ENCODE peak calls at places on chromosome 21, in four cellular contexts. One of them, this sample, is unnamed. For H3K27me3, the result is how much of the 10 kb centered on the place peaks cover.

GRCh38 chr21:14318598-14318997 is 64.3 kb downstream of the HSPA13 start:
- DNase-seq in left ventricle myocardium inferior: no peak
- DNase-seq in psoas muscle: no peak
- DNase-seq in right cardiac atrium: no peak
- DNase-seq in this sample: no peak

GRCh38 chr21:17139696-17140095 is 373.1 kb upstream of the CXADR start:
- DNase-seq in left ventricle myocardium inferior: no peak
- DNase-seq in right cardiac atrium: no peak
- DNase-seq in psoas muscle: no peak
- DNase-seq in this sample: no peak

GRCh38 chr21:18164933-18165332 is 79.7 kb upstream of the CHODL start:
- DNase-seq in right cardiac atrium: no peak
- DNase-seq in psoas muscle: no peak
- DNase-seq in left ventricle myocardium inferior: no peak
- DNase-seq in this sample: no peak

GRCh38 chr21:27802816-27803475 is 836.1 kb upstream of the ADAMTS5 start:
- DNase-seq in left ventricle myocardium inferior: no peak
- DNase-seq in right cardiac atrium: no peak
- DNase-seq in psoas muscle: no peak
- DNase-seq in this sample: no peak

GRCh38 chr21:35444391-35444790 is 395.3 kb upstream of the RUNX1 start:
- DNase-seq in right cardiac atrium: no peak
- DNase-seq in left ventricle myocardium inferior: no peak
- DNase-seq in psoas muscle: no peak
- DNase-seq in this sample: no peak

GRCh38 chr21:27339902-27340301 is 373.0 kb upstream of the ADAMTS5 start:
- DNase-seq in psoas muscle: no peak
- DNase-seq in left ventricle myocardium inferior: no peak
- DNase-seq in right cardiac atrium: no peak
- DNase-seq in this sample: no peak

GRCh38 chr21:32574946-32575925 is 10.1 kb downstream of the TCP10L start:
- DNase-seq in psoas muscle: no peak
- DNase-seq in right cardiac atrium: no peak
- DNase-seq in left ventricle myocardium inferior: no peak
- DNase-seq in this sample: no peak

GRCh38 chr21:34946385-34947121 is 102.5 kb downstream of the RUNX1 start:
- DNase-seq in right cardiac atrium: no peak
- DNase-seq in left ventricle myocardium inferior: no peak
- DNase-seq in psoas muscle: no peak
- DNase-seq in this sample: no peak

GRCh38 chr21:41269535-41269934 is 47.1 kb upstream of the FAM3B start:
- DNase-seq in psoas muscle: no peak
- DNase-seq in left ventricle myocardium inferior: no peak
- DNase-seq in right cardiac atrium: no peak
- DNase-seq in this sample: no peak

GRCh38 chr21:38377165-38378093 is 120.6 kb downstream of the KCNJ15 start:
- DNase-seq in psoas muscle: no peak
- DNase-seq in right cardiac atrium: no peak
- DNase-seq in left ventricle myocardium inferior: no peak
- DNase-seq in this sample: no peak

GRCh38 chr21:15370576-15370975 is 305.8 kb upstream of the NRIP1 start:
- DNase-seq in right cardiac atrium: no peak
- DNase-seq in psoas muscle: no peak
- DNase-seq in left ventricle myocardium inferior: no peak
- DNase-seq in this sample: no peak

GRCh38 chr21:15362458-15362857 is 297.7 kb upstream of the NRIP1 start:
- DNase-seq in left ventricle myocardium inferior: no peak
- DNase-seq in psoas muscle: no peak
- DNase-seq in right cardiac atrium: no peak
- DNase-seq in this sample: no peak

GRCh38 chr21:15365751-15366392 is 301.1 kb upstream of the NRIP1 start:
- DNase-seq in left ventricle myocardium inferior: no peak
- DNase-seq in psoas muscle: no peak
- DNase-seq in right cardiac atrium: no peak
- DNase-seq in this sample: no peak

GRCh38 chr21:15363921-15364320 is 299.1 kb upstream of the NRIP1 start:
- DNase-seq in left ventricle myocardium inferior: no peak
- DNase-seq in right cardiac atrium: no peak
- DNase-seq in psoas muscle: no peak
- DNase-seq in this sample: no peak

DNA sequence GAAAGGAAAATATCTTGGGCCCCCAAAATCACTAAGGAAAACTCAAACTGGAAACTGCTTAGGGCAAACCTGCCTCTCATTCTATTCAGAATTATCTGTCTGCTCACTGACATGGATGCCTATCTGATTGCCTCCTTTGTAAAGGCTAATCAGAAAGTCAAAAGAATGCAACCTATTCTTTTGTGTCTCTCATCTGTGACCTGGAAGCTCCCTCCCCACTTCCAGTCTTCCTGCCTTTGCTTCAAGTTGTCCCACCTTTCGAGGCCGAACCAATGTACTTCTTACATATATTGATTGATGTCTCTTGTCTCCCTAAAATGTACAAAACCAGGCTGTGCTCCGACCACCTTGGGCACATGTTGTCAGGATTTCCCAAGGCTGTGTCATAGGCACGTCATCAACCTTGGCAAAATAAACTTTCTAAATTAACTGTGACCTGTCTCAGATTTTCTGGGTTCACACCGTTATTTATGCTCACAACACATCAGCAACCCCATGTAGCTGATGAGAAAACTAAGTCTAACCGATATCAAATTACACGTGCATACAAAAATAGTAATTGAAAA is 302.3 kb upstream of the NRIP1 start:
- DNase-seq in left ventricle myocardium inferior: no peak
- DNase-seq in psoas muscle: no peak
- DNase-seq in right cardiac atrium: no peak
- DNase-seq in this sample: no peak
- H3K4me3 ChIP-seq in left ventricle myocardium inferior: no peak
- H3K4me3 ChIP-seq in psoas muscle: no peak
- H3K4me3 ChIP-seq in right cardiac atrium: no peak
- H3K4me3 ChIP-seq in this sample: no peak

DNA sequence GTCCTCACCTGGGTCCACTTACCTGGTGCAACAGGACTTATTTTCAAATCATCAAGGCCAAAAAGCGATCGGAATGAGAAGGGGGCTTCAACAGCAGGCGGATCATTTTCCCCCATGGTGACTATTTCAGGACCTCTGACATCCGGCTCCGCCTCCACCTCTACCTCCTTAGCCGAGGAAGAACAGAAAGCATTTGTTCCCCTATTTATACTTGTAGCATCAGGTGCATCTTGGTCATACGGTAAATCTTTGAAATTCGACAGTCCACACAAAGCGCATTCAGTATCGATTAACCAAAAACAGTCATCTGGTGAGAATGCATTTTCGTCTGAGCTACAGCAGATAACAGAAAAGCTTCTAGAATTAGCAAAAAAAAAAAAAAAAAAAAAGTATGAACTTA is 550 bp downstream of the TMPRSS3 start:
- DNase-seq in right cardiac atrium: no peak
- DNase-seq in left ventricle myocardium inferior: no peak
- DNase-seq in psoas muscle: no peak
- DNase-seq in this sample: no peak
- H3K27me3 ChIP-seq in right cardiac atrium: under half
- H3K27me3 ChIP-seq in left ventricle myocardium inferior: under half
- H3K27me3 ChIP-seq in psoas muscle: under half
- H3K27me3 ChIP-seq in this sample: under half

GRCh38 chr21:31471865-31472264 is 127.8 kb upstream of the TIAM1 start:
- DNase-seq in right cardiac atrium: no peak
- DNase-seq in left ventricle myocardium inferior: no peak
- DNase-seq in psoas muscle: no peak
- DNase-seq in this sample: no peak

GRCh38 chr21:31476551-31477120 is 132.6 kb upstream of the TIAM1 start:
- DNase-seq in right cardiac atrium: no peak
- DNase-seq in left ventricle myocardium inferior: no peak
- DNase-seq in psoas muscle: no peak
- DNase-seq in this sample: no peak

GRCh38 chr21:31470896-31471694 is 127.0 kb upstream of the TIAM1 start:
- DNase-seq in right cardiac atrium: no peak
- DNase-seq in left ventricle myocardium inferior: no peak
- DNase-seq in psoas muscle: no peak
- DNase-seq in this sample: no peak

GRCh38 chr21:31475223-31475622 is 131.2 kb upstream of the TIAM1 start:
- DNase-seq in psoas muscle: no peak
- DNase-seq in right cardiac atrium: no peak
- DNase-seq in left ventricle myocardium inferior: no peak
- DNase-seq in this sample: no peak

DNA sequence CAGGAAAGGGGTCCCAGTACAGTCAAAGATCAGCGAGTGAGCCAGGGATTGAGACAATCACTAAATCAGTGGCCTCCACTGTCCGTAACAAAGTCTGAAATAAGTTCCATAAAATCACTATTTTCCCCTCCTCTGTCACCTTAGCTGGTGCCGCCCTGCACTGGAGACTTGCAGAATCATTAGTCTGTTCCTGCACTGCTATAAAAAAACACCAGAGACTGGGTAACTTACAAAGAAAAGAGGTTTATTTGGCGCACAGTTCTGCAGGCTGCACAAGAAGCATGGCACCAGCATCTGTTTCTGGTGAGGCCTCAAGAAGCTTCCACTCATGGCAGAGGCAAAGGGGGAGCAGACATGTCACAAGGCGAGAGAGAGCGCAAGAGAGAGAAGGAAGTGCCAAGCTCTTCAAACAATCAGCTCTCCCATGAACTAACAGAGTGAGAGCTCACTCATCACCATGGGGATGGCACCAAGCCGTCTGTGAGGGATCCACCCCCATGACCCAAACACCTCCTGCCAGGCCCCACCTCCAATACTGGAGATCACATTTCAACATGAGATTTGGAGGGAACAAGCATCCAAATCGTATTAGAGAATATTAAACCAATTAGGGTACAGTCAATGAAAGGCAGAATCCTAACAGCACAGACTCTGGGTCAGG is 129.8 kb upstream of the TIAM1 start:
- DNase-seq in psoas muscle: no peak
- DNase-seq in left ventricle myocardium inferior: no peak
- DNase-seq in right cardiac atrium: no peak
- DNase-seq in this sample: no peak
- H3K27ac ChIP-seq in psoas muscle: no peak
- H3K27ac ChIP-seq in left ventricle myocardium inferior: no peak
- H3K27ac ChIP-seq in right cardiac atrium: no peak
- H3K27ac ChIP-seq in this sample: peak

GRCh38 chr21:45126085-45126687 is 51.8 kb downstream of the ADARB1 start:
- DNase-seq in left ventricle myocardium inferior: no peak
- DNase-seq in right cardiac atrium: no peak
- DNase-seq in psoas muscle: no peak
- DNase-seq in this sample: no peak

GRCh38 chr21:45129231-45129923 is 55.0 kb downstream of the ADARB1 start:
- DNase-seq in left ventricle myocardium inferior: peak
- DNase-seq in right cardiac atrium: peak
- DNase-seq in psoas muscle: peak
- DNase-seq in this sample: no peak

GRCh38 chr21:45128613-45129226 is 54.3 kb downstream of the ADARB1 start:
- DNase-seq in psoas muscle: peak
- DNase-seq in left ventricle myocardium inferior: peak
- DNase-seq in right cardiac atrium: peak
- DNase-seq in this sample: peak

GRCh38 chr21:45126983-45127382 is 52.6 kb downstream of the ADARB1 start:
- DNase-seq in left ventricle myocardium inferior: no peak
- DNase-seq in psoas muscle: no peak
- DNase-seq in right cardiac atrium: no peak
- DNase-seq in this sample: no peak

DNA sequence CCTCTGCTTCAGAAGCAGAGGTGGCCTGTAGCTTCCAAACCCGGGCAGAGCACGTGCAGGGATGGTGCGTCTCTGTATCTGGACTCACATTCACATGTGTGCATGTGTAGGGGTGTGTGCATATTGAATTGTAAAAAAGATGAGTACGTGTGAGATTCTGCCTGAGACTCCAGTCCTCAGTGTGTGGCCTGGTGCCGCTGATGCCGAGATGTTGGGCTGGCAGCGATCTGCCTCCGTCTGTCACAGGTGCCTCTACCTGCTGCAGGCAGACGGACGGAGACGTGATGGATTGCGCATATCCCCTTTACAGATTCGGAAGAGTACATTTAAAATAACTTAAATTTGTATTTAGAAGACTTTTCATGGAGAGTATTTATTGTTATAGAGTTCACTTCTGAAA is 53.6 kb downstream of the ADARB1 start:
- DNase-seq in psoas muscle: no peak
- DNase-seq in right cardiac atrium: no peak
- DNase-seq in left ventricle myocardium inferior: no peak
- DNase-seq in this sample: no peak
- H3K4me3 ChIP-seq in psoas muscle: no peak
- H3K4me3 ChIP-seq in right cardiac atrium: no peak
- H3K4me3 ChIP-seq in left ventricle myocardium inferior: no peak
- H3K4me3 ChIP-seq in this sample: no peak

GRCh38 chr21:45926281-45926680 is 55.3 kb upstream of the COL6A1 start:
- DNase-seq in right cardiac atrium: no peak
- DNase-seq in psoas muscle: no peak
- DNase-seq in left ventricle myocardium inferior: no peak
- DNase-seq in this sample: no peak
- H3K27me3 ChIP-seq in right cardiac atrium: under half
- H3K27me3 ChIP-seq in psoas muscle: under half
- H3K27me3 ChIP-seq in left ventricle myocardium inferior: under half
- H3K27me3 ChIP-seq in this sample: under half

GRCh38 chr21:44987886-44988606 is 48.2 kb downstream of the SLX9 start:
- DNase-seq in psoas muscle: peak
- DNase-seq in left ventricle myocardium inferior: peak
- DNase-seq in right cardiac atrium: peak
- DNase-seq in this sample: no peak

GRCh38 chr21:44990921-44991320 is 51.1 kb downstream of the SLX9 start:
- DNase-seq in right cardiac atrium: peak
- DNase-seq in psoas muscle: peak
- DNase-seq in left ventricle myocardium inferior: no peak
- DNase-seq in this sample: no peak

GRCh38 chr21:44989943-44990780 is 50.3 kb downstream of the SLX9 start:
- DNase-seq in right cardiac atrium: peak
- DNase-seq in psoas muscle: peak
- DNase-seq in left ventricle myocardium inferior: no peak
- DNase-seq in this sample: no peak

GRCh38 chr21:44988607-44989537 is 49.0 kb downstream of the SLX9 start:
- DNase-seq in right cardiac atrium: peak
- DNase-seq in psoas muscle: peak
- DNase-seq in left ventricle myocardium inferior: peak
- DNase-seq in this sample: no peak

GRCh38 chr21:44989538-44989888 is 49.7 kb downstream of the SLX9 start:
- DNase-seq in psoas muscle: peak
- DNase-seq in left ventricle myocardium inferior: no peak
- DNase-seq in right cardiac atrium: peak
- DNase-seq in this sample: no peak
- H3K27ac ChIP-seq in psoas muscle: no peak
- H3K27ac ChIP-seq in left ventricle myocardium inferior: peak
- H3K27ac ChIP-seq in right cardiac atrium: no peak
- H3K27ac ChIP-seq in this sample: no peak

DNA sequence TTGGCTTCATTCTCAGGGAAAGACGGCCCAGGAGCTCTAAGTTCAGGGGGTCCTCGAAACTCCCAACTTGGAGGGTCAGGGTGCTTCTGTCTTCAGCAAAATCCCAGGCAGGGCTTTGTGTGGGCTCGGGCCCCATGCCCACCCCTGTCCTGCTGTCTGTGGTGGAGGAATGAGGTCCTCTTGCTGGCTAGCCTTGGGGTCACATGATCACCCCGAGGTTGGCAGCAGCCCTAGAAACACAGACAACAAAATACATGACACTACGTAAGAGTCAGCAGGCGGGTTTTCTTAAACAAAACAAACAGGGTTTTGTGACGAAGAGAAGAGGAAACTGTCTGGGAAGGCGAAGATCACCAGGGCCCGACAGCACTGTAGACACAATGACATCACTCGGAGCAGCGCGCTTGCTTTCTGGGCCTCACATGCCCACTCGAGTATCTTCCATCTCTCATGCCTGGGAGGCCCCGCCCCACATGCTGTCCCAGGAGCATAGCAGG is 94.9 kb downstream of the SIK1 start:
- DNase-seq in left ventricle myocardium inferior: no peak
- DNase-seq in right cardiac atrium: peak
- DNase-seq in psoas muscle: peak
- DNase-seq in this sample: no peak
- H3K4me3 ChIP-seq in left ventricle myocardium inferior: no peak
- H3K4me3 ChIP-seq in right cardiac atrium: no peak
- H3K4me3 ChIP-seq in psoas muscle: no peak
- H3K4me3 ChIP-seq in this sample: no peak

This sample was measured in dorsolateral prefrontal cortex.